ENCODE peak calls at places on chromosomes 11 and 22, in four cellular contexts. Q is psoas muscle, H is thoracic aorta, X is upper lobe of right lung. C is an unnamed sample.

GRCh38 chr11:112881461-112881860 is 79.8 kb upstream of the NCAM1 start:
- DNase-seq in Q (peak; percentile 71), H (peak; percentile 33), X (peak; percentile 72), C (peak; percentile 83)

GRCh38 chr11:131486100-131486499 is 115.7 kb downstream of the NTM start:
- DNase-seq in Q (no peak), H (no peak), X (no peak), C (no peak)

GRCh38 chr11:25612806-25613205 is 719.1 kb upstream of the ANO3 start:
- DNase-seq in X (no peak), Q (no peak), H (no peak), C (no peak)

GRCh38 chr11:88398372-88399140 is 61.0 kb upstream of the CTSC start:
- DNase-seq in Q (no peak), H (no peak), X (no peak), C (no peak)

GRCh38 chr11:106959800-106960199 is 58.5 kb downstream of the GUCY1A2 start:
- DNase-seq in Q (no peak), X (no peak), H (no peak), C (no peak)

GRCh38 chr22:50252081-50253045 is 1.3 kb upstream of the HDAC10 start:
- DNase-seq in X (peak; percentile 90), H (no peak), Q (peak; percentile 76), C (peak; percentile 89)

GRCh38 chr22:19755722-19756287 is 4.8 kb upstream of the TBX1 start:
- DNase-seq in H (no peak), Q (no peak), X (no peak), C (no peak)

GRCh38 chr11:108591893-108592292 is 1.7 kb downstream of the EXPH5 start:
- DNase-seq in Q (no peak), H (no peak), X (no peak), C (no peak)

GRCh38 chr11:8070417-8071101 is 10.5 kb upstream of the TUB start:
- DNase-seq in H (no peak), X (no peak), Q (no peak), C (no peak)

GRCh38 chr11:122691751-122692150 is 36.2 kb downstream of the UBASH3B start:
- DNase-seq in H (no peak), X (no peak), Q (no peak), C (no peak)

GRCh38 chr11:93329936-93330445 is 551 bp upstream of the DEUP1 start:
- DNase-seq in H (no peak), X (no peak), Q (no peak), C (no peak)

GRCh38 chr11:43327987-43328386 is 16.2 kb downstream of the API5 start:
- DNase-seq in X (no peak), Q (no peak), H (no peak), C (no peak)

GRCh38 chr11:108316061-108316460 is 93.2 kb downstream of the ATM start:
- DNase-seq in H (no peak), Q (no peak), X (no peak), C (no peak)

GRCh38 chr11:66579017-66579606 is 10.7 kb upstream of the CTSF start:
- DNase-seq in X (peak; percentile 89), H (peak; percentile 46), Q (peak; percentile 83), C (peak; percentile 89)

GRCh38 chr11:94706211-94706610 is 61.9 kb upstream of the AMOTL1 start:
- DNase-seq in H (no peak), X (no peak), Q (no peak), C (no peak)

GRCh38 chr11:111189466-111189865 is 56.1 kb upstream of the POU2AF2 start:
- DNase-seq in H (no peak), X (no peak), Q (no peak), C (no peak)

GRCh38 chr11:72422414-72422813 is 11.9 kb downstream of the CLPB start:
- DNase-seq in H (no peak), X (no peak), Q (no peak), C (no peak)

GRCh38 chr22:19962246-19962908 is 20.8 kb upstream of the TXNRD2 start:
- DNase-seq in Q (peak; percentile 67), H (no peak), X (peak; percentile 88), C (peak; percentile 86)

GRCh38 chr11:132658004-132658403 is 874.3 kb downstream of the OPCML start:
- DNase-seq in X (peak; percentile 78), H (no peak), Q (no peak), C (no peak)

GRCh38 chr22:30646518-30647160 is 11.1 kb downstream of the SLC35E4 start:
- DNase-seq in Q (no peak), H (no peak), X (no peak), C (no peak)

GRCh38 chr11:61976813-61977475 is 9.5 kb upstream of the FTH1 start:
- DNase-seq in Q (no peak), X (peak; percentile 56), H (no peak), C (peak; percentile 45)

GRCh38 chr11:73366953-73367352 is 9.2 kb upstream of the RELT start:
- DNase-seq in X (no peak), H (no peak), Q (no peak), C (no peak)

GRCh38 chr11:830295-831131 is 2.2 kb upstream of the CD151 start:
- DNase-seq in H (no peak), Q (peak; percentile 79), X (peak; percentile 92), C (no peak)

GRCh38 chr11:62409831-62410230 is 9.0 kb upstream of the SCGB1A1 start:
- DNase-seq in H (no peak), Q (no peak), X (no peak), C (no peak)

GRCh38 chr11:11313426-11313825 is 39.6 kb downstream of the CSNK2A3 start:
- DNase-seq in X (peak; percentile 67), H (no peak), Q (peak; percentile 29), C (no peak)

GRCh38 chr11:6405039-6405667 is 13.7 kb downstream of the APBB1 start:
- DNase-seq in H (no peak), Q (no peak), X (no peak), C (no peak)

GRCh38 chr11:119901657-119902577 is 172.9 kb upstream of the NECTIN1 start:
- DNase-seq in H (no peak), X (no peak), Q (no peak), C (no peak)
- H3K4me3 ChIP-seq in H (no peak overlapping the region), X (no peak overlapping the region), Q (no peak overlapping the region), C (no peak overlapping the region)

GRCh38 chr11:31996159-31996881 is 94.6 kb upstream of the RCN1 start:
- DNase-seq in Q (no peak), H (no peak), X (no peak), C (no peak)

GRCh38 chr11:32002311-32002710 is 88.6 kb upstream of the RCN1 start:
- DNase-seq in X (no peak), Q (no peak), H (no peak), C (no peak)

GRCh38 chr11:31995031-31995430 is 95.8 kb upstream of the RCN1 start:
- DNase-seq in X (no peak), H (no peak), Q (no peak), C (no peak)

GRCh38 chr11:31995525-31996123 is 95.2 kb upstream of the RCN1 start:
- DNase-seq in Q (no peak), H (no peak), X (no peak), C (no peak)

DNA sequence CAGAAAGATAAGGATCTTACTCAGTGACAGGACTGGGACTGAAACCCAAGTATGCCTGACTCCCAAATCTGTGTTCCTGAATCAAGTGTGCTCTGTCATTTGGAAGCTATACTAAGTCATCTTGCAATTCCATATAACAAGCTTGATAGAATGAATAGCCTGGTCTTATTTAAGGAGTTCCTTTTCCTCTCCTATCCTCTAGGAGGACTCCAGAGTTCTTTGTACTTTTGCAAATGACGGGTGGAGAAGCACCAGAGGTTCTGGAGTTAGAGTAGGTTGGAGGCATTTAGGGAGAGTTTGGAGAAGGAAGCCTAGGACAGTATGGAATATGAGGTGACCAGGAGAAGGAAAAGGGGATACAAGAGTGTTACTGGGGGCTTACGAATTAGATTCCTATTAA is 92.9 kb upstream of the RCN1 start:
- DNase-seq in H (no peak), X (no peak), Q (no peak), C (no peak)
- H3K9me3 ChIP-seq in H (no peaks in the 10 kb centered on the region), X (no peaks in the 10 kb centered on the region), Q (no peaks in the 10 kb centered on the region), C (no peaks in the 10 kb centered on the region)

GRCh38 chr22:42072606-42073330 is 1.3 kb upstream of the PHETA2 start:
- DNase-seq in X (no peak), Q (no peak), H (no peak), C (no peak)

GRCh38 chr22:42074153-42074750 is at the start of gene PHETA2:
- DNase-seq in H (no peak), X (peak; percentile 85), Q (peak; percentile 55), C (no peak)

GRCh38 chr22:42075277-42075676 is 1.2 kb downstream of the PHETA2 start:
- DNase-seq in Q (no peak), H (no peak), X (no peak), C (no peak)

GRCh38 chr22:42073568-42074152 is 388 bp upstream of the PHETA2 start:
- DNase-seq in H (no peak), X (no peak), Q (no peak), C (no peak)

DNA sequence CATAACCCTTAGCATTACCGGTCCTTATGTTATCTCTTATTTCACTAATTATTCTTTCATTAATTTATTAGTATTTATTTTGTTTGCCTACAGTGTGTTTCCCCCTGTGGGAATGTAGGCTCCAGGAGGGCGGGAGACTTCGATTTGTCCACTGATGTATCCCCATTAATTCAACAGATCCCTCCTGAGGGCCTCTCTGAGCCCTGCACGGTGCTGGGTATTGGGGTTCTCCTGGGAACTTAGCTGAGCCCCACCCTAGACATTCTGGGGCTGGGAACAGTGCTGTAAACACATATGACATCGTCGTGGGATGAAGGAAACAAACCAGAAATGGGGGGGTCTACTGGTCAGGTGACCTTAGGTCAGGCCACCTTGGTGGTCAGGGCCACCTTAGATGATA is 798 bp downstream of the PHETA2 start:
- DNase-seq in X (no peak), H (no peak), Q (no peak), C (no peak)
- H3K4me3 ChIP-seq in X (peak overlapping the region; percentile 65), H (peak overlapping the region; percentile 90), Q (peak overlapping the region; percentile 82), C (peak overlapping the region; percentile 75)

DNA sequence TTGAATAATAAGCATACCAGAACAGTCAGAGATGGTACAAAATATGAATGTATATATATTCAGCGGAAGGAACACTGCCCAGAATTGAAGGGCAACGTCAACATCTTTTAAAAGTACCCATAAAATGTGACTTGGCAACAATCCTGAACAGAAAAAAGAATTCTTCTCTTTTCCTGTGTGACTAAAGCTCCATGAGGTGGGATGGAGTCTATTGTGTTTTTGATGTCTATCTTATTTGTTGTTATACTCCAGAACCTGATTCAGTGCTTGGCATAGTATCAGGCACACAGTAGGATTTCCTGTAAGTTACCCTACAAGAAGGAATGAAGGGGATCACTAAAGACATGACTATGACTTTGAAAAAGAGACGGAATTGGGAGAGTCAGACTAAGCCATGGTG is 10.3 kb downstream of the LDLRAD3 start:
- DNase-seq in H (no peak), Q (no peak), X (no peak), C (no peak)
- H3K9me3 ChIP-seq in H (no peaks in the 10 kb centered on the region), Q (no peaks in the 10 kb centered on the region), X (no peaks in the 10 kb centered on the region), C (no peaks in the 10 kb centered on the region)

GRCh38 chr11:86990079-86990478 is 34.9 kb upstream of the FZD4 start:
- DNase-seq in X (no peak), H (no peak), Q (no peak), C (no peak)
- H3K4me3 ChIP-seq in X (no peak overlapping the region), H (no peak overlapping the region), Q (no peak overlapping the region), C (no peak overlapping the region)

C was measured in sigmoid colon.